ENCODE peak calls at places on chromosome 3, in nine cellular contexts. X is HuH-7.5, J is NCI-H1436, V is GM10248, Q is Caki2, O is Right ventricle myocardium inferior, P is upper lobe of right lung, C is A549, W is AG20443. Y is an unnamed sample.

GRCh38 chr3:10155123-10155472 is 9.6 kb upstream of the IRAK2 start:
- DNase-seq in X (no peak), J (no peak), V (no peak), Q (no peak), O (no peak), P (no peak), C (no peak), W (no peak), Y (no peak)

GRCh38 chr3:182028081-182028480 is 316.4 kb downstream of the SOX2 start:
- DNase-seq in X (no peak), J (no peak), V (no peak), Q (no peak), O (no peak), P (no peak), C (no peak), W (no peak), Y (no peak)

GRCh38 chr3:12943124-12944021 is 102.0 kb upstream of the RPL32 start:
- DNase-seq in X (no peak), J (no peak), V (no peak), Q (no peak), O (peak), P (no peak), C (no peak), W (no peak), Y (no peak)

GRCh38 chr3:51830345-51830744 is 31.1 kb upstream of the IQCF2 start:
- DNase-seq in X (no peak), J (no peak), V (no peak), Q (no peak), O (no peak), P (no peak), C (no peak), W (no peak), Y (no peak)

GRCh38 chr3:12871404-12871983 is 30.1 kb upstream of the RPL32 start:
- DNase-seq in X (no peak), J (no peak), V (no peak), Q (no peak), O (no peak), P (no peak), C (no peak), W (no peak), Y (no peak)

GRCh38 chr3:115165701-115166100 is 18.6 kb upstream of the ZBTB20 start:
- DNase-seq in X (no peak), J (no peak), V (no peak), Q (no peak), O (no peak), P (no peak), C (no peak), W (no peak), Y (no peak)

GRCh38 chr3:157533298-157533870 is 30.2 kb upstream of the VEPH1 start:
- DNase-seq in X (no peak), J (no peak), V (no peak), Q (no peak), O (no peak), P (no peak), C (no peak), W (peak), Y (no peak)

GRCh38 chr3:116863842-116864626 is 154.5 kb downstream of the TUSC7 start:
- DNase-seq in X (no peak), J (peak), V (peak), Q (no peak), O (no peak), P (no peak), C (peak), W (peak), Y (no peak)

GRCh38 chr3:5023777-5024346 is 44.6 kb downstream of the BHLHE40 start:
- DNase-seq in X (no peak), J (no peak), V (no peak), Q (no peak), O (no peak), P (no peak), C (no peak), W (no peak), Y (no peak)

GRCh38 chr3:157542711-157543485 is 39.7 kb upstream of the VEPH1 start:
- DNase-seq in X (peak), J (no peak), V (no peak), Q (peak), O (peak), P (peak), C (peak), W (peak), Y (no peak)

GRCh38 chr3:14392231-14392630 is 10.2 kb upstream of the SLC6A6 start:
- DNase-seq in X (no peak), J (no peak), V (no peak), Q (no peak), O (no peak), P (no peak), C (no peak), W (no peak), Y (no peak)

GRCh38 chr3:126711361-126711760 is 7.3 kb downstream of the CHCHD6 start:
- DNase-seq in X (no peak), J (no peak), V (no peak), Q (no peak), O (no peak), P (no peak), C (no peak), W (peak), Y (no peak)

GRCh38 chr3:69181592-69182211 is 59.3 kb upstream of the LMOD3 start:
- DNase-seq in X (no peak), J (no peak), V (no peak), Q (peak), O (no peak), P (no peak), C (no peak), W (peak), Y (no peak)

GRCh38 chr3:108388136-108389132 is 92.1 kb downstream of the HHLA2 start:
- DNase-seq in X (no peak), J (peak), V (peak), Q (no peak), O (no peak), P (no peak), C (no peak), W (no peak), Y (no peak)

GRCh38 chr3:11499144-11499543 is 144.6 kb downstream of the VGLL4 start:
- DNase-seq in X (no peak), J (no peak), V (no peak), Q (peak), O (no peak), P (no peak), C (no peak), W (peak), Y (no peak)

GRCh38 chr3:14299767-14300166 is 102.6 kb upstream of the SLC6A6 start:
- DNase-seq in X (no peak), J (no peak), V (peak), Q (no peak), O (no peak), P (no peak), C (no peak), W (no peak), Y (no peak)

GRCh38 chr3:149330609-149331008 is 2.8 kb downstream of the TM4SF18 start:
- DNase-seq in X (no peak), J (peak), V (no peak), Q (peak), O (no peak), P (no peak), C (no peak), W (no peak), Y (no peak)

GRCh38 chr3:124584552-124585391 is 145.5 kb upstream of the UMPS start:
- DNase-seq in X (peak), J (peak), V (peak), Q (peak), O (peak), P (peak), C (peak), W (peak), Y (peak)

GRCh38 chr3:81045976-81046375 is 715.5 kb downstream of the GBE1 start:
- DNase-seq in X (no peak), J (no peak), V (no peak), Q (no peak), O (no peak), P (no peak), C (no peak), W (no peak), Y (no peak)

GRCh38 chr3:64343692-64344440 is 118.6 kb upstream of the PRICKLE2 start:
- DNase-seq in X (no peak), J (no peak), V (no peak), Q (no peak), O (no peak), P (no peak), C (no peak), W (peak), Y (no peak)

GRCh38 chr3:184491011-184491576 is 70.5 kb upstream of the EPHB3 start:
- DNase-seq in X (no peak), J (no peak), V (no peak), Q (peak), O (peak), P (peak), C (no peak), W (no peak), Y (no peak)

GRCh38 chr3:174495928-174496327 is 363.2 kb upstream of the NAALADL2 start:
- DNase-seq in X (no peak), J (no peak), V (no peak), Q (no peak), O (no peak), P (no peak), C (no peak), W (peak), Y (no peak)

GRCh38 chr3:39707314-39707909 is 102.0 kb upstream of the MYRIP start:
- DNase-seq in X (peak), J (no peak), V (peak), Q (peak), O (no peak), P (no peak), C (peak), W (peak), Y (no peak)